ENCODE peak calls at places on chromosomes 3 and 15, in ten cellular contexts. One of them, this sample, is unnamed.

GRCh38 chr3:48130321-48130881 is 57.8 kb downstream of the CDC25A start:
- DNase-seq in NCI-H2081: no peak
- DNase-seq in cardiac fibroblast: peak; percentile 68
- DNase-seq in testis: peak; percentile 79
- DNase-seq in epithelial cell of esophagus: no peak
- DNase-seq in T-helper 2 cell: no peak
- DNase-seq in uterus: peak; percentile 76
- DNase-seq in putamen: peak; percentile 46
- DNase-seq in GM10248: no peak
- DNase-seq in endothelial cell of umbilical vein: peak; percentile 96
- DNase-seq in this sample: no peak

GRCh38 chr15:77282333-77282732 is 137.6 kb downstream of the PEAK1 start:
- DNase-seq in T-helper 2 cell: no peak
- DNase-seq in uterus: peak; percentile 39
- DNase-seq in endothelial cell of umbilical vein: peak; percentile 60
- DNase-seq in testis: peak; percentile 63
- DNase-seq in cardiac fibroblast: peak; percentile 56
- DNase-seq in putamen: no peak
- DNase-seq in NCI-H2081: no peak
- DNase-seq in epithelial cell of esophagus: no peak
- DNase-seq in GM10248: no peak
- DNase-seq in this sample: no peak

GRCh38 chr3:123244128-123244527 is 42.4 kb downstream of the SEC22A start:
- DNase-seq in GM10248: no peak
- DNase-seq in uterus: no peak
- DNase-seq in cardiac fibroblast: no peak
- DNase-seq in T-helper 2 cell: peak; percentile 3
- DNase-seq in putamen: peak; percentile 56
- DNase-seq in endothelial cell of umbilical vein: no peak
- DNase-seq in testis: no peak
- DNase-seq in epithelial cell of esophagus: peak; percentile 30
- DNase-seq in NCI-H2081: no peak
- DNase-seq in this sample: peak; percentile 44

GRCh38 chr3:94472511-94472910 is 409.6 kb downstream of the NSUN3 start:
- DNase-seq in testis: no peak
- DNase-seq in T-helper 2 cell: no peak
- DNase-seq in NCI-H2081: no peak
- DNase-seq in endothelial cell of umbilical vein: no peak
- DNase-seq in epithelial cell of esophagus: no peak
- DNase-seq in uterus: no peak
- DNase-seq in putamen: no peak
- DNase-seq in cardiac fibroblast: no peak
- DNase-seq in GM10248: no peak
- DNase-seq in this sample: no peak

GRCh38 chr3:49780080-49780967 is 6.0 kb downstream of the IP6K1 start:
- DNase-seq in uterus: no peak
- DNase-seq in cardiac fibroblast: no peak
- DNase-seq in putamen: no peak
- DNase-seq in endothelial cell of umbilical vein: no peak
- DNase-seq in T-helper 2 cell: no peak
- DNase-seq in GM10248: no peak
- DNase-seq in testis: no peak
- DNase-seq in epithelial cell of esophagus: no peak
- DNase-seq in NCI-H2081: no peak
- DNase-seq in this sample: no peak

GRCh38 chr15:57079907-57080750 is 161.7 kb downstream of the TCF12 start:
- DNase-seq in NCI-H2081: no peak
- DNase-seq in GM10248: no peak
- DNase-seq in T-helper 2 cell: no peak
- DNase-seq in testis: no peak
- DNase-seq in putamen: no peak
- DNase-seq in cardiac fibroblast: no peak
- DNase-seq in uterus: no peak
- DNase-seq in endothelial cell of umbilical vein: no peak
- DNase-seq in epithelial cell of esophagus: no peak
- DNase-seq in this sample: peak; percentile 6

GRCh38 chr15:43253431-43254403 is 13.0 kb downstream of the TGM5 start:
- DNase-seq in cardiac fibroblast: peak; percentile 29
- DNase-seq in epithelial cell of esophagus: peak; percentile 95
- DNase-seq in T-helper 2 cell: no peak
- DNase-seq in GM10248: peak; percentile 64
- DNase-seq in endothelial cell of umbilical vein: peak; percentile 30
- DNase-seq in testis: peak; percentile 44
- DNase-seq in uterus: no peak
- DNase-seq in putamen: no peak
- DNase-seq in NCI-H2081: no peak
- DNase-seq in this sample: no peak

GRCh38 chr3:125037498-125038150 is 18.2 kb downstream of the HEG1 start:
- DNase-seq in NCI-H2081: no peak
- DNase-seq in cardiac fibroblast: no peak
- DNase-seq in uterus: no peak
- DNase-seq in putamen: no peak
- DNase-seq in epithelial cell of esophagus: peak; percentile 88
- DNase-seq in testis: no peak
- DNase-seq in T-helper 2 cell: no peak
- DNase-seq in GM10248: no peak
- DNase-seq in endothelial cell of umbilical vein: no peak
- DNase-seq in this sample: no peak

GRCh38 chr15:93658026-93658790 is 569.2 kb upstream of the RGMA start:
- DNase-seq in endothelial cell of umbilical vein: no peak
- DNase-seq in testis: no peak
- DNase-seq in GM10248: no peak
- DNase-seq in NCI-H2081: no peak
- DNase-seq in cardiac fibroblast: no peak
- DNase-seq in uterus: no peak
- DNase-seq in putamen: no peak
- DNase-seq in T-helper 2 cell: no peak
- DNase-seq in epithelial cell of esophagus: no peak
- DNase-seq in this sample: no peak

GRCh38 chr15:74626752-74627692 is 11.4 kb downstream of the CLK3 start:
- DNase-seq in putamen: no peak
- DNase-seq in testis: no peak
- DNase-seq in NCI-H2081: no peak
- DNase-seq in epithelial cell of esophagus: no peak
- DNase-seq in endothelial cell of umbilical vein: no peak
- DNase-seq in uterus: no peak
- DNase-seq in T-helper 2 cell: no peak
- DNase-seq in GM10248: no peak
- DNase-seq in cardiac fibroblast: no peak
- DNase-seq in this sample: no peak

GRCh38 chr3:25557641-25558040 is 107.1 kb downstream of the TOP2B start:
- DNase-seq in GM10248: no peak
- DNase-seq in epithelial cell of esophagus: no peak
- DNase-seq in NCI-H2081: no peak
- DNase-seq in putamen: no peak
- DNase-seq in testis: peak; percentile 21
- DNase-seq in uterus: no peak
- DNase-seq in T-helper 2 cell: no peak
- DNase-seq in cardiac fibroblast: peak; percentile 17
- DNase-seq in endothelial cell of umbilical vein: no peak
- DNase-seq in this sample: no peak

GRCh38 chr3:41649129-41649739 is 312.7 kb downstream of the ULK4 start:
- DNase-seq in GM10248: no peak
- DNase-seq in NCI-H2081: no peak
- DNase-seq in T-helper 2 cell: no peak
- DNase-seq in cardiac fibroblast: no peak
- DNase-seq in epithelial cell of esophagus: no peak
- DNase-seq in endothelial cell of umbilical vein: no peak
- DNase-seq in testis: no peak
- DNase-seq in putamen: no peak
- DNase-seq in uterus: no peak
- DNase-seq in this sample: no peak

GRCh38 chr15:53569756-53570480 is 189.5 kb downstream of the WDR72 start:
- DNase-seq in putamen: no peak
- DNase-seq in uterus: no peak
- DNase-seq in cardiac fibroblast: no peak
- DNase-seq in GM10248: no peak
- DNase-seq in endothelial cell of umbilical vein: peak; percentile 8
- DNase-seq in T-helper 2 cell: no peak
- DNase-seq in NCI-H2081: no peak
- DNase-seq in testis: no peak
- DNase-seq in epithelial cell of esophagus: peak; percentile 77
- DNase-seq in this sample: no peak

This sample was measured in NCI-H146.